ENCODE peak calls at places on chromosomes 3 and 15, in six cellular contexts. V is HFF-Myc, C is lower lobe of right lung, U is dorsolateral prefrontal cortex, E is HFFc6, P is GM06990. T is an unnamed sample.

GRCh38 chr3:160941885-160942494 is 163.2 kb downstream of the B3GALNT1 start:
- DNase-seq in V (peak), C (no peak), U (peak), E (peak), P (peak), T (no peak)

GRCh38 chr15:39338251-39338650 is 242.6 kb upstream of the THBS1 start:
- DNase-seq in V (no peak), C (no peak), U (no peak), E (no peak), P (no peak), T (no peak)

GRCh38 chr15:56698268-56698667 is 35.0 kb downstream of the ZNF280D start:
- DNase-seq in V (no peak), C (no peak), U (no peak), E (no peak), P (no peak), T (no peak)

GRCh38 chr3:127706785-127707351 is 34.1 kb downstream of the ABTB1 start:
- DNase-seq in V (no peak), C (peak), U (peak), E (no peak), P (no peak), T (no peak)

GRCh38 chr3:60064210-60065178 is 1014.7 kb upstream of the CFAP20DC start:
- DNase-seq in V (no peak), C (no peak), U (no peak), E (no peak), P (no peak), T (no peak)

GRCh38 chr3:10977864-10978510 is 14.6 kb upstream of the SLC6A1 start:
- DNase-seq in V (no peak), C (no peak), U (no peak), E (peak), P (no peak), T (no peak)

GRCh38 chr3:144270100-144270499 is 298.5 kb downstream of the DIPK2A start:
- DNase-seq in V (no peak), C (no peak), U (no peak), E (no peak), P (peak), T (no peak)

GRCh38 chr15:82781349-82781748 is 24.5 kb downstream of the FSD2 start:
- DNase-seq in V (no peak), C (no peak), U (no peak), E (no peak), P (no peak), T (no peak)

GRCh38 chr15:99424978-99425665 is 140.7 kb upstream of the MEF2A start:
- DNase-seq in V (peak), C (no peak), U (peak), E (peak), P (no peak), T (peak)

GRCh38 chr3:137259709-137260108 is 301.9 kb downstream of the IL20RB start:
- DNase-seq in V (no peak), C (no peak), U (no peak), E (no peak), P (no peak), T (no peak)

DNA sequence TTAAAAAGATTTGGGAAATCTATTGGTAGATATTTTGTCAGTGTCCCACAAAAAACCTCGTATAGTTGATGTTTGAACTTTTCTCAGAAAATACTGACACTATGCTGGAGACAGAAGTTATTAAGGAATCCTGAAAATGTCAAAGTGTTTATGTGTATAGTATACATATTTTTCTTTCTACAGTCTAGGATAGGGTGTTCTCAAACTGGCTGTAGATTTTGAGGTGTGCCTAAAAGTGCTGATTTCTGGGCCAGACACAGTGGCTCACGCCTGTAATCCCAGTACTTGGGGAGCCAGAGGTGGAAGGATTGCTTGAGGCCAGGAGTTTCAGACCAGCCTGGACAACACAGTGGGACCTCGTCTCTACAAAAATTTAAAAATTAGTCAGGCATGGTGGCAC is 322.0 kb downstream of the NLGN1 start:
- DNase-seq in V (no peak), C (no peak), U (no peak), E (no peak), P (no peak), T (no peak)
- TF ChIP-seq CTCF in V (no peak), C (no peak), U (no peak), E (no peak), P (no peak), T (no peak)

DNA sequence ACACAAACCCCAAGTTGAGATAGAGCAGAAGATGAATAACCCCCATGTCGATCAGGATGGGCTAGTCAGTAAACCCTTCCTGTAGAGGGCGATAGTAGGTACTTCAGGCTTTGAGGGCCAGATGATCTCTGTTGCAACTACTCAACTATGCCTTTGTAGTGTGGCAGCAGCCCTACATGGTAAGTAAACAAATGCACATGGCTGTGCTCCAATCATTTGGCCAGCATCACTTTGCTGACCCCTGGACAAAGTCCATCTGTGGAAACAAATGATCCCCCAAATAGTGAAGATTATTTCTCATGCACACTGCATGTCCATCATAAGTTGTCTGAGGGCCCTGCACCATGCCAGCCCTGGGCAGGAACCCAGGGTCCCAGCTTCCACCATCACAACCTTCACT is 402.2 kb upstream of the PROK2 start:
- DNase-seq in V (no peak), C (no peak), U (no peak), E (no peak), P (no peak), T (no peak)
- TF ChIP-seq CTCF in V (no peak), C (peak), U (no peak), E (peak), P (peak), T (no peak)

GRCh38 chr3:185397676-185398075 is 34.7 kb downstream of the MAP3K13 start:
- DNase-seq in V (no peak), C (no peak), U (peak), E (no peak), P (no peak), T (no peak)
- TF ChIP-seq CTCF in V (no peak), C (no peak), U (no peak), E (no peak), P (no peak), T (no peak)

DNA sequence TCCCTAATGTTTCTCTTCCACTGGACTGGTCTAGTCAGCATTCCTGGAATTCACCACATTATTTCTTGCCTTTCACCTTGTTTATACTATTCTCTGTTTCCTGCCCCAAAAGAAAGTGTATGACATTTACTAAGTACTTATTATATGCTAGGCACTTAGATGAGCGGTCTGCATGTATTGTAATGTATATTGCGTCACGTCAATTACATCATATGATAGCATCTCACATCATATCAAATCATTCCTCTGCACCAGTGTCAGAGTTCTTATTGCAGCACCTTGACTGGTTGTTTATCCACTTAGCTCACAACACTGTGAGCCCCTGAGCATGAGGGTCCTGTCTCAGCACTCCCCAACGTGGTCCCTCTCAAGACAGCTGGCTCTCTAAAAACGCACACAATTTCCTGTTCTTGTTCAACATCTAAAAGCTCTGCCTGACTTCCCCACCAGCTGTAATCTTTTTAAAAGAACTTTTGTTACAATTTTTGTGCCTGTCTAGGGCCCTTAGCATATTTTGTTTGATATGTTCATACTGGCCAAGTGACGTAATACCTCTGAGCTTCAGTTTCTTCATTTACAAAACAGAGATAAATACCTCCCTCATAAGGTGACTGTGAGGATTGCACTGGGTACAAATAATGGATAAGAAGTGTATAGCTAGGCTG is 58.8 kb downstream of the ARHGAP31 start:
- DNase-seq in V (peak), C (no peak), U (no peak), E (peak), P (no peak), T (peak)
- TF ChIP-seq CTCF in V (peak), C (peak), U (peak), E (peak), P (peak), T (peak)

GRCh38 chr3:122859021-122859805 is 64.3 kb downstream of the SLC49A4 start:
- DNase-seq in V (no peak), C (no peak), U (no peak), E (no peak), P (no peak), T (no peak)

GRCh38 chr3:122857019-122857418 is 62.1 kb downstream of the SLC49A4 start:
- DNase-seq in V (no peak), C (no peak), U (no peak), E (no peak), P (no peak), T (peak)

DNA sequence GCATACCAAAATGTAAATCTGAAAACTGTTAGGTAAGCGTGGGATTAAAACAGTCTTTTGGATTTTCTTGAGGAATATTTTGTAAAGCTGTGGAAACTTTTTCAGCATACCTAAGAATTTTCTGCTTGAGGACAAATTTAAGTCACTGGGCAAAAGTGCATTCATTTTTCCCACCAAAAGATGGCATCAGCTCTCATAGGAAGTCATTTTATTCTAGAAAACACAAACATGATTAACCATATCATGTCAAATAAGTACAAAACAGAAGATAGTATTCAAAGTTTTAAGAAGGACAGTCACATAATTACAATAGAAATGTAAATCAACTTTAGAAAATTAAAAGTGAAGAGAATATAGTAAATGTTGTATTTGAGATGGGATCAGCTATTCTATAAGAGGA is 63.5 kb downstream of the SLC49A4 start:
- DNase-seq in V (no peak), C (no peak), U (no peak), E (peak), P (no peak), T (no peak)
- TF ChIP-seq CTCF in V (no peak), C (no peak), U (peak), E (peak), P (peak), T (peak)

GRCh38 chr3:165210727-165211126 is 14.5 kb upstream of the SLITRK3 start:
- DNase-seq in V (no peak), C (no peak), U (no peak), E (no peak), P (no peak), T (no peak)

GRCh38 chr3:165206454-165207266 is 10.5 kb upstream of the SLITRK3 start:
- DNase-seq in V (peak), C (peak), U (peak), E (peak), P (peak), T (peak)

GRCh38 chr3:165210132-165210531 is 13.9 kb upstream of the SLITRK3 start:
- DNase-seq in V (no peak), C (no peak), U (no peak), E (peak), P (no peak), T (no peak)

GRCh38 chr3:165212580-165212979 is 16.4 kb upstream of the SLITRK3 start:
- DNase-seq in V (no peak), C (no peak), U (no peak), E (no peak), P (no peak), T (no peak)

DNA sequence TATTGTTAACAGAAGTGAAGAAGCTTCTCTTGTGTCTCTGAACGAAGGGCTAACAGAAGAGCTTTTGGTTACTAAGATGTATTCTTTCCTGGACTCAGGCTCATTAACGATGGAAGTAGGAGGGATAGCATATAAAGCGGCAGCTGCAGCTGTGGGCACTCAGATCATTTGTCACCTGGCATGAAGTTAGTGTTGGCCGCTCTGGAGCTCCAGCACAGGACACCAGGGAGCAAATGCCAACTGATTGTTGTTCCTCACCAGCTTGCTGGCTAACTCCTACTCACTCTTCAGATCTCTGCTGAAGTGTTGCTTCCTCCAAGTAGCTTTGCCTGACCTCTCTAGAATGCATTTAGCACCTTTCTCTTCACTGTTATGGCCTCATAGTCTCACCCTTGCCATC is 15.6 kb upstream of the SLITRK3 start:
- DNase-seq in V (no peak), C (no peak), U (no peak), E (no peak), P (no peak), T (no peak)
- TF ChIP-seq CTCF in V (no peak), C (no peak), U (no peak), E (no peak), P (no peak), T (no peak)

DNA sequence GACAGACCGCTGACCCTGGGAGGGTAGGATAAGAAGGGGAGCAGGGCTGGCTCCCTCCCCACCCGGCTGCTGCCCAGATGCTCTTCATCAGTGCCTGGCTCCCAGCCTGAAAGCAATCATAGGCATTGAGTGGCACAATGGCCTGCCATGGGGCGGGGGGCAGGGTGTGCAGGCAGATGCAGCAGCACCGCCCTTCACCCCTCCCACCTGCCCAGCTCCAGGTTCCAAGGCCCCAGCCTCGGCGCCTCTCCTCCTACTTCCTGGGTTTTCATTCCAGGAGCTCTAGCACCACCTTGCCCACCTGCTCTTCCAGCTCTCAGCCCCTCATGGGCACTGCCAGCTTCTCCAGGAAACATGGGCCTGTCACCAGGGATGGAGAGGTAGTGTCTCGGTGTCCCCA is 101.7 kb downstream of the MEGF11 start:
- DNase-seq in V (no peak), C (no peak), U (no peak), E (no peak), P (no peak), T (no peak)
- TF ChIP-seq CTCF in V (no peak), C (no peak), U (no peak), E (no peak), P (no peak), T (no peak)

DNA sequence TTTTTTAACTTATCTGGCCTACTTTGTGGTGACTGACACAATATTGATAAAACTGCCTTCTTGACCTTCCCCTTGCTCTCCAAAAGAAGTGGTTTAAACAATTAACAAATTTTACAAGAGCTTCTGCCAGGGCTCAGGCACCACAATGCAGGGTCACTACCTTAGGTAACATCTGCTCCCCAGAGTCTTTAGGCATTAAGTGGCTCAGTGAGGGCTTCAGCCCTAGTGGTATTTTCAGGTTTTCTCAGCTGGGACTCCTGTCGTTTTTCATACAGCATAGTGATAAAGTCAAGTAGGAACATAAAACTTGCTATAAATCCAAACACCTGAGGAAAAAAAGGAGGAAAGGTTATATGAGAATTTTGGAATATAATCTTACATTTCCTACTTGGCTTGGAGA is 18.9 kb downstream of the CMTM6 start:
- DNase-seq in V (no peak), C (no peak), U (no peak), E (no peak), P (no peak), T (no peak)
- TF ChIP-seq CTCF in V (no peak), C (no peak), U (no peak), E (no peak), P (no peak), T (no peak)

T was measured in AG09319.